ENCODE peak calls at places on chromosomes 3 and 15, in ten cellular contexts. C, G, A, I, D, V, Q, P, N and K are unnamed samples.

GRCh38 chr15:60648928-60649679 is 170.2 kb upstream of the ICE2 start:
- DNase-seq in G (no peak), V (no peak), Q (no peak), I (no peak), N (no peak), P (no peak), A (no peak), C (no peak), D (no peak), K (no peak)

GRCh38 chr3:196788509-196788908 is 48.9 kb downstream of the PAK2 start:
- DNase-seq in C (no peak), I (no peak), P (no peak), Q (no peak), D (no peak), A (no peak), N (no peak), G (no peak), V (no peak), K (no peak)

GRCh38 chr3:118801899-118802298 is 232.7 kb downstream of the IGSF11 start:
- DNase-seq in C (no peak), A (no peak), Q (no peak), V (peak; percentile 55), N (no peak), P (peak; percentile 17), G (peak; percentile 88), D (no peak), I (no peak), K (no peak)

GRCh38 chr3:182246870-182247269 is 535.1 kb downstream of the SOX2 start:
- DNase-seq in I (no peak), N (no peak), P (no peak), D (no peak), C (no peak), G (no peak), V (no peak), Q (no peak), A (no peak), K (no peak)

GRCh38 chr3:9067352-9067975 is 104.2 kb upstream of the RAD18 start:
- DNase-seq in D (no peak), N (no peak), C (peak; percentile 15), P (peak; percentile 24), I (no peak), A (peak; percentile 49), Q (peak; percentile 83), V (peak; percentile 39), G (peak; percentile 59), K (no peak)

GRCh38 chr15:59166156-59166555 is 40.5 kb upstream of the LDHAL6B start:
- DNase-seq in P (no peak), N (no peak), I (no peak), D (no peak), Q (no peak), V (no peak), A (no peak), C (no peak), G (no peak), K (no peak)

GRCh38 chr3:12662593-12663310 is 1.2 kb downstream of the RAF1 start:
- DNase-seq in V (peak; percentile 56), Q (peak; percentile 59), A (no peak), N (peak; percentile 60), D (no peak), P (peak; percentile 42), G (peak; percentile 48), C (peak; percentile 13), I (peak; percentile 11), K (peak; percentile 86)

GRCh38 chr15:57692709-57693108 is 13.8 kb upstream of the POLR2M start:
- DNase-seq in A (no peak), V (no peak), C (no peak), Q (no peak), N (no peak), P (no peak), I (no peak), G (no peak), D (no peak), K (no peak)

GRCh38 chr3:47577583-47578118 is 1.0 kb downstream of the CSPG5 start:
- DNase-seq in I (no peak), A (no peak), D (no peak), G (no peak), V (no peak), P (no peak), N (peak; percentile 53), C (no peak), Q (peak; percentile 95), K (no peak)

GRCh38 chr15:63487076-63487757 is 17.2 kb upstream of the USP3 start:
- DNase-seq in G (peak; percentile 95), N (peak; percentile 92), D (peak; percentile 53), V (peak; percentile 90), C (peak; percentile 82), P (peak; percentile 69), Q (peak; percentile 92), A (peak; percentile 55), I (peak; percentile 87), K (peak; percentile 90)

GRCh38 chr3:71926242-71926560 is 141.3 kb upstream of the PROK2 start:
- DNase-seq in D (no peak), Q (no peak), I (no peak), C (no peak), N (peak; percentile 64), G (peak; percentile 51), P (peak; percentile 82), V (no peak), A (peak; percentile 13), K (no peak)

GRCh38 chr15:63447277-63447676 is 57.1 kb upstream of the USP3 start:
- DNase-seq in N (no peak), Q (no peak), I (no peak), P (peak; percentile 83), D (no peak), A (no peak), C (no peak), V (no peak), G (no peak), K (no peak)

GRCh38 chr3:184593201-184593922 is 31.8 kb downstream of the EPHB3 start:
- DNase-seq in P (no peak), G (no peak), D (no peak), Q (peak; percentile 89), N (no peak), C (no peak), A (no peak), I (no peak), V (peak; percentile 35), K (no peak)

GRCh38 chr3:100603449-100603848 is 6.0 kb upstream of the ADGRG7 start:
- DNase-seq in A (peak; percentile 38), N (no peak), P (peak; percentile 44), C (no peak), D (no peak), I (no peak), V (no peak), Q (peak; percentile 29), G (no peak), K (no peak)

GRCh38 chr3:99825239-99825638 is 7.6 kb downstream of the CMSS1 start:
- DNase-seq in I (no peak), Q (peak; percentile 51), N (no peak), D (no peak), V (no peak), C (no peak), A (no peak), G (no peak), P (no peak), K (no peak)

GRCh38 chr15:71749500-71749899 is 60.9 kb upstream of the NR2E3 start:
- DNase-seq in I (no peak), P (no peak), Q (no peak), D (no peak), N (no peak), A (no peak), G (no peak), C (no peak), V (no peak), K (no peak)

GRCh38 chr3:122533931-122534334 is 19.2 kb upstream of the KPNA1 start:
- DNase-seq in P (no peak), A (peak; percentile 82), Q (peak; percentile 87), C (peak; percentile 43), I (no peak), N (no peak), V (no peak), G (no peak), D (no peak), K (no peak)

GRCh38 chr15:59229453-59229852 is 22.8 kb downstream of the LDHAL6B start:
- DNase-seq in P (no peak), A (no peak), I (no peak), Q (no peak), G (no peak), C (no peak), D (no peak), V (no peak), N (no peak), K (no peak)

GRCh38 chr3:123780656-123781055 is 103.5 kb downstream of the MYLK start:
- DNase-seq in A (peak; percentile 43), I (no peak), C (no peak), N (no peak), D (no peak), V (no peak), G (no peak), P (no peak), Q (peak; percentile 76), K (no peak)

GRCh38 chr3:49015072-49015471 is 3.3 kb downstream of the DALRD3 start:
- DNase-seq in P (no peak), C (no peak), V (no peak), N (peak; percentile 43), G (no peak), I (no peak), Q (peak; percentile 44), A (no peak), D (no peak), K (no peak)

GRCh38 chr3:148077318-148077923 is 620.3 kb upstream of the AGTR1 start:
- DNase-seq in Q (no peak), P (peak; percentile 40), D (no peak), V (no peak), I (no peak), C (no peak), A (peak; percentile 43), G (no peak), N (no peak), K (no peak)

GRCh38 chr3:45516829-45517228 is 77.7 kb upstream of the LIMD1 start:
- DNase-seq in A (no peak), I (no peak), Q (no peak), V (no peak), D (no peak), G (no peak), C (no peak), P (no peak), N (no peak), K (no peak)

GRCh38 chr15:68373028-68373427 is 58.9 kb downstream of the ITGA11 start:
- DNase-seq in V (no peak), P (no peak), G (no peak), D (no peak), A (no peak), I (no peak), C (no peak), Q (no peak), N (peak; percentile 5), K (peak; percentile 63)